ENCODE peak calls at places on chromosomes 12 and 14, in seven cellular contexts. Z, R, L, Y, Q, O and C are unnamed samples.
A peak's percentile ranks its signal among the peaks of the same experiment; 100 is the strongest.

GRCh38 chr12:109987615-109988014 is 8.6 kb downstream of the GIT2 start:
- DNase-seq in Z (no peak), R (no peak), L (no peak), Y (no peak), Q (no peak), O (no peak), C (no peak)

GRCh38 chr12:131385313-131386166 is 325.4 kb upstream of the SFSWAP start:
- DNase-seq in Z (no peak), R (no peak), L (no peak), Y (peak; percentile 30), Q (peak; percentile 2), O (no peak), C (no peak)

GRCh38 chr12:12207746-12208145 is 59.1 kb downstream of the LRP6 start:
- DNase-seq in Z (peak; percentile 12), R (no peak), L (no peak), Y (no peak), Q (no peak), O (no peak), C (no peak)

GRCh38 chr14:101252443-101253214 is 308.7 kb upstream of the DIO3 start:
- DNase-seq in Z (no peak), R (no peak), L (no peak), Y (no peak), Q (peak; percentile 23), O (no peak), C (no peak)

GRCh38 chr12:92144631-92145480 is 790 bp downstream of the BTG1 start:
- DNase-seq in Z (peak; percentile 51), R (peak; percentile 45), L (peak; percentile 70), Y (peak; percentile 78), Q (peak; percentile 81), O (peak; percentile 83), C (peak; percentile 59)

GRCh38 chr12:25119020-25119419 is 75.9 kb downstream of the DNAI7 start:
- DNase-seq in Z (no peak), R (no peak), L (no peak), Y (no peak), Q (no peak), O (no peak), C (no peak)

GRCh38 chr12:80701388-80701787 is 6.0 kb upstream of the MYF6 start:
- DNase-seq in Z (no peak), R (no peak), L (no peak), Y (no peak), Q (no peak), O (no peak), C (no peak)

GRCh38 chr12:91781114-91781513 is 364.5 kb downstream of the BTG1 start:
- DNase-seq in Z (peak; percentile 42), R (no peak), L (no peak), Y (no peak), Q (no peak), O (no peak), C (no peak)

GRCh38 chr14:45679852-45680251 is 426.9 kb upstream of the MIS18BP1 start:
- DNase-seq in Z (peak; percentile 29), R (no peak), L (no peak), Y (no peak), Q (no peak), O (no peak), C (no peak)

GRCh38 chr14:45065951-45066350 is 18.0 kb upstream of the PRPF39 start:
- DNase-seq in Z (no peak), R (no peak), L (no peak), Y (no peak), Q (no peak), O (no peak), C (no peak)

GRCh38 chr12:14948672-14949071 is 10.3 kb upstream of the ERP27 start:
- DNase-seq in Z (peak; percentile 96), R (peak; percentile 65), L (no peak), Y (no peak), Q (no peak), O (no peak), C (no peak)

GRCh38 chr12:132222808-132223173 is 78.5 kb downstream of the NOC4L start:
- DNase-seq in Z (no peak), R (no peak), L (no peak), Y (no peak), Q (no peak), O (no peak), C (no peak)

GRCh38 chr12:80936642-80937390 is 918 bp downstream of the LIN7A start:
- DNase-seq in Z (peak; percentile 51), R (no peak), L (peak; percentile 64), Y (peak; percentile 69), Q (peak; percentile 67), O (peak; percentile 77), C (peak; percentile 48)

GRCh38 chr14:61107148-61107641 is 126.2 kb downstream of the SLC38A6 start:
- DNase-seq in Z (peak; percentile 72), R (no peak), L (no peak), Y (peak; percentile 80), Q (no peak), O (no peak), C (no peak)

GRCh38 chr14:86462193-86462592 is 932.2 kb downstream of the FLRT2 start:
- DNase-seq in Z (peak; percentile 53), R (no peak), L (no peak), Y (no peak), Q (no peak), O (no peak), C (no peak)

GRCh38 chr12:78534311-78534710 is 330.3 kb upstream of the SYT1 start:
- DNase-seq in Z (no peak), R (no peak), L (no peak), Y (no peak), Q (no peak), O (no peak), C (no peak)

GRCh38 chr12:68743416-68743815 is 2.6 kb upstream of the SLC35E3 start:
- DNase-seq in Z (no peak), R (no peak), L (no peak), Y (no peak), Q (no peak), O (no peak), C (no peak)

GRCh38 chr14:55136868-55137785 is 8.1 kb downstream of the LGALS3 start:
- DNase-seq in Z (peak; percentile 96), R (no peak), L (no peak), Y (peak; percentile 91), Q (peak; percentile 87), O (no peak), C (no peak)

GRCh38 chr14:84527706-84528105 is 1002.2 kb upstream of the FLRT2 start:
- DNase-seq in Z (no peak), R (no peak), L (no peak), Y (no peak), Q (no peak), O (no peak), C (no peak)

GRCh38 chr12:132872975-132873421 is 14.4 kb downstream of the CHFR start:
- DNase-seq in Z (no peak), R (peak; percentile 47), L (no peak), Y (no peak), Q (no peak), O (no peak), C (no peak)

GRCh38 chr12:122090759-122091535 is 12.4 kb downstream of the MLXIP start:
- DNase-seq in Z (peak; percentile 97), R (no peak), L (no peak), Y (peak; percentile 92), Q (peak; percentile 77), O (peak; percentile 62), C (no peak)

GRCh38 chr14:24871302-24871701 is 178.6 kb downstream of the STXBP6 start:
- DNase-seq in Z (no peak), R (no peak), L (no peak), Y (no peak), Q (no peak), O (no peak), C (no peak)

DNA sequence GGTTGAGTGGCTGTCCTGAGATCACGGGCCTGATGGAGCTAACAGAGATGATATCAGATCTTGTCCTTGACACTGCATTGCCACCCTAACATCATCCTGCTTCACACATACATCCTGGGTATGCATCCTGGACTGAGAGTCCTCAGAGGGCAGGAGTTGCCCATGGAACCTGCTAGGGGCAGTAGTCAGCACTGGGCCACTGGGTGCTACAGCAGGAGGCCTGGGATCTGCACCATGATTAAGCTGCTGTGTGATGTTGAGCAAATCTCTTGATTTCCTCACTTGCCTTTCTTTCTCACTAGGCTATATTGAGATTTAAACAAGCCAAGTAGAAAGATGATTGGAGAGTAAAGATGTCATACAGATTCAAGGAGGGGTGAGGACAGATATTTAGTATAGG is 22.1 kb upstream of the EIF4B start:
- DNase-seq in Z (no peak), R (no peak), L (no peak), Y (no peak), Q (no peak), O (no peak), C (no peak)
- TF ChIP-seq CTCF in Z (peak; percentile 4), R (no peak), L (no peak), Y (no peak), Q (no peak), O (no peak), C (no peak)

GRCh38 chr14:30058401-30058800 is 130.8 kb upstream of the PRKD1 start:
- DNase-seq in Z (peak; percentile 29), R (no peak), L (no peak), Y (no peak), Q (no peak), O (no peak), C (no peak)

DNA sequence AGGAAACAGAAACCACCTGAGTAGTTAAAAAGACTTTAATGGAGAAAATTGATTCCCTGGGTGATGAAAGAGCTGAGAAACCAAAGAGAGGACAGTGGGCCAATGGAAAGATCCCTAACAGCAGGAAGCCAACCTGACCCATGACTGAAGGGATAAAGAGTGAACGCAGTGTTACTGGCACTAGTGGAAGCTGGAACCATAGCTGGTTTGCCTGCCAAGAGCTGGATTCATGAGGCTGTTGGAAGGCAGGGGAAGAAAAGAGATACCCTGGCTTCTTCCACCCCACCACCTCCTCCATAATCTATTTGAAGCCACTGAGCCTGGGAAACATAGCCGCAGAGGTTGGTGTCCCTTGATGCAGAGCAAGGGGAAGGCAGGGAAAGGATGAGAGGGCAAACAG is 125.5 kb upstream of the PRKD1 start:
- DNase-seq in Z (no peak), R (no peak), L (no peak), Y (no peak), Q (no peak), O (no peak), C (no peak)
- H3K9me3 ChIP-seq in Z (no peaks in the 10 kb centered on the region), R (no peaks in the 10 kb centered on the region), L (no peaks in the 10 kb centered on the region), Y (no peaks in the 10 kb centered on the region), Q (no peaks in the 10 kb centered on the region), O (no peaks in the 10 kb centered on the region), C (no peaks in the 10 kb centered on the region)

DNA sequence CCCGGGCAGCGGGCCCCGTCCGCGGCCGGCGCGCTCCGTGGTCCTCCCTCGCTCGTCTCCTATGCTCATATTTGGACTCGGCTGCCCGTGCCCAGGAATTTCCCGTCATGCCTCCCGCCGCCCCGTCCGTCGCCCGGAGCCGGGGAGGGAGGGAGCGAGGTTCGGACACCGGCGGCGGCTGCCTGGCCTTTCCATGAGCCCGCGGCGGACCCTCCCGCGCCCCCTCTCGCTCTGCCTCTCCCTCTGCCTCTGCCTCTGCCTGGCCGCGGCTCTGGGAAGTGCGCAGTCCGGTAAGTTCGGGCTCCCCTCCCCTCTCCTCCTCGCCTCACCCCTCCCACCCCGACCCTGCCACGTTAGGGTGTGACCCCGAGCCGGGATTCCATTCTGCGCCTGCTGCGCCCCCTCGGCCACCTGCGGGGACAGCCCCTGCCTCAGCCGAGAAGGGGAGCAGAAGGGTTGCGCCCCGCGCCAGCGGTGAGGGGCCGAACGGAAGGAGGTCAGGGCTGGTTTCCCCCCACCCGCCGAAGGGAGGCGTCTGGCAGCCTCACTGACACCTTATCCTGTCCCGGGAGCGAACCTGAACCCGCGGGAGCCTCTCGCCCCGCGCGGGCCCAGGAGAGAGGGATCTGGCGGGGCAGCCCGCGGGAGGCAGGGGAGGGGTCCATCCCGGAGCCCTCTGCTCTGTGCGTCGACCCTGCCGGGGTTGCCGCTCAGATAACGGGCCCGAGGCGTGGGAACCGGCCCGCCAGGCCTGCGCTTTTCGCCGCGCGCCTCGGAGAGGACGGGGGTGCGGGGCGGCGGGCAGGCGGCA is at the start of gene MSRB3:
- DNase-seq in Z (peak; percentile 88), R (no peak), L (peak; percentile 75), Y (peak; percentile 92), Q (peak; percentile 92), O (peak; percentile 80), C (peak; percentile 76)
- TF ChIP-seq CTCF in Z (peak; percentile 20), R (no peak), L (peak; percentile 10), Y (no peak), Q (no peak), O (peak; percentile 26), C (peak; percentile 32)

GRCh38 chr12:127241056-127241830 is 1025.7 kb upstream of the TMEM132C start:
- DNase-seq in Z (peak; percentile 8), R (no peak), L (no peak), Y (no peak), Q (no peak), O (no peak), C (peak; percentile 85)
- H3K9me3 ChIP-seq in Z (no peaks in the 10 kb centered on the region), R (no peaks in the 10 kb centered on the region), L (no peaks in the 10 kb centered on the region), Y (no peaks in the 10 kb centered on the region), Q (no peaks in the 10 kb centered on the region), O (no peaks in the 10 kb centered on the region), C (no peaks in the 10 kb centered on the region)